ENCODE peak calls at places on chromosomes 7 and 10, in five cellular contexts. B is WTC11; V is stimulated activated CD4-positive, alpha-beta T cell treated with anti-CD3 and anti-CD28 coated beads, Interleukin-1b, Interleukin-23, amount 100 ng/mL, for 4 hours; T is kidney; J is GM06990. I is an unnamed sample.

GRCh38 chr7:18558910-18559309 is 63.4 kb downstream of the HDAC9 start:
- DNase-seq in B (no peak), J (no peak), T (no peak), V (no peak), I (no peak)

GRCh38 chr10:119026301-119027110 is 3.0 kb upstream of the NANOS1 start:
- DNase-seq in T (peak), B (no peak), J (no peak), V (no peak), I (no peak)

GRCh38 chr10:13882112-13882711 is 295.4 kb downstream of the PRPF18 start:
- DNase-seq in J (no peak), V (no peak), T (no peak), B (no peak), I (peak)

GRCh38 chr7:107394831-107395230 is 75.0 kb upstream of the GPR22 start:
- DNase-seq in T (no peak), V (no peak), B (no peak), J (no peak), I (no peak)

GRCh38 chr7:11458736-11459483 is 373.1 kb downstream of the THSD7A start:
- DNase-seq in V (no peak), J (no peak), B (no peak), T (no peak), I (peak)

GRCh38 chr7:51160990-51161615 is 155.5 kb downstream of the COBL start:
- DNase-seq in V (peak), T (no peak), J (no peak), B (peak), I (peak)

GRCh38 chr7:116249969-116250553 is 39.7 kb downstream of the TES start:
- DNase-seq in T (no peak), J (no peak), B (peak), V (no peak), I (peak)

GRCh38 chr7:137443616-137444015 is 100.1 kb upstream of the PTN start:
- DNase-seq in J (no peak), T (no peak), V (no peak), B (no peak), I (peak)

GRCh38 chr7:114921636-114922150 is at the start of gene MDFIC:
- DNase-seq in J (no peak), B (peak), T (peak), V (no peak), I (peak)

GRCh38 chr7:5217851-5218331 is 27.9 kb downstream of the WIPI2 start:
- DNase-seq in T (peak), V (no peak), B (no peak), J (no peak), I (no peak)

GRCh38 chr10:14810969-14811953 is 26.6 kb downstream of the CDNF start:
- DNase-seq in B (no peak), T (no peak), V (no peak), J (no peak), I (no peak)

GRCh38 chr7:86130268-86130667 is 513.4 kb upstream of the GRM3 start:
- DNase-seq in V (no peak), J (no peak), T (no peak), B (no peak), I (no peak)

GRCh38 chr10:128095023-128095752 is 31.0 kb downstream of the MKI67 start:
- DNase-seq in V (peak), J (peak), T (no peak), B (no peak), I (no peak)